ENCODE peak calls at places on chromosomes 1 and 21, in four cellular contexts. One of them, this sample, is unnamed.

GRCh38 chr1:117817629-117818028 is 111.8 kb downstream of the GDAP2 start:
- DNase-seq in right atrium auricular region: no peak
- DNase-seq in transverse colon: no peak
- DNase-seq in psoas muscle: no peak
- DNase-seq in this sample: no peak

GRCh38 chr1:32870615-32871363 is at the start of gene FNDC5:
- DNase-seq in transverse colon: no peak
- DNase-seq in psoas muscle: no peak
- DNase-seq in right atrium auricular region: no peak
- DNase-seq in this sample: peak

GRCh38 chr1:185735667-185736105 is 1.5 kb downstream of the HMCN1 start:
- DNase-seq in psoas muscle: no peak
- DNase-seq in transverse colon: no peak
- DNase-seq in right atrium auricular region: no peak
- DNase-seq in this sample: no peak

GRCh38 chr1:21590116-21590905 is 78.8 kb downstream of the RAP1GAP start:
- DNase-seq in right atrium auricular region: no peak
- DNase-seq in transverse colon: no peak
- DNase-seq in psoas muscle: no peak
- DNase-seq in this sample: no peak

GRCh38 chr1:55249646-55250398 is 34.7 kb upstream of the USP24 start:
- DNase-seq in psoas muscle: no peak
- DNase-seq in right atrium auricular region: no peak
- DNase-seq in transverse colon: no peak
- DNase-seq in this sample: no peak

GRCh38 chr1:33348194-33348593 is 27.3 kb upstream of the A3GALT2 start:
- DNase-seq in transverse colon: no peak
- DNase-seq in right atrium auricular region: peak
- DNase-seq in psoas muscle: no peak
- DNase-seq in this sample: no peak

GRCh38 chr1:2554621-2555387 is 1.4 kb upstream of the TNFRSF14 start:
- DNase-seq in transverse colon: peak
- DNase-seq in right atrium auricular region: no peak
- DNase-seq in psoas muscle: no peak
- DNase-seq in this sample: no peak

GRCh38 chr1:94001397-94002045 is 92.3 kb upstream of the GCLM start:
- DNase-seq in transverse colon: no peak
- DNase-seq in psoas muscle: no peak
- DNase-seq in right atrium auricular region: peak
- DNase-seq in this sample: no peak

GRCh38 chr1:170530972-170531757 is 801 bp upstream of the GORAB start:
- DNase-seq in psoas muscle: peak
- DNase-seq in right atrium auricular region: peak
- DNase-seq in transverse colon: peak
- DNase-seq in this sample: no peak

GRCh38 chr1:46489638-46490602 is at the start of gene DMBX1:
- DNase-seq in psoas muscle: peak
- DNase-seq in right atrium auricular region: no peak
- DNase-seq in transverse colon: peak
- DNase-seq in this sample: peak

GRCh38 chr21:17454315-17455027 is 58.4 kb upstream of the CXADR start:
- DNase-seq in right atrium auricular region: no peak
- DNase-seq in transverse colon: no peak
- DNase-seq in psoas muscle: peak
- DNase-seq in this sample: peak

GRCh38 chr1:209238356-209238755 is 345.2 kb upstream of the CAMK1G start:
- DNase-seq in right atrium auricular region: no peak
- DNase-seq in transverse colon: no peak
- DNase-seq in psoas muscle: no peak
- DNase-seq in this sample: no peak

GRCh38 chr1:22018583-22019559 is 17.4 kb downstream of the CELA3A start:
- DNase-seq in transverse colon: peak
- DNase-seq in psoas muscle: peak
- DNase-seq in right atrium auricular region: peak
- DNase-seq in this sample: no peak

GRCh38 chr1:5887436-5888290 is 104.6 kb downstream of the NPHP4 start:
- DNase-seq in transverse colon: no peak
- DNase-seq in right atrium auricular region: no peak
- DNase-seq in psoas muscle: no peak
- DNase-seq in this sample: peak

GRCh38 chr1:5889901-5890300 is 102.3 kb downstream of the NPHP4 start:
- DNase-seq in transverse colon: no peak
- DNase-seq in right atrium auricular region: no peak
- DNase-seq in psoas muscle: no peak
- DNase-seq in this sample: no peak

GRCh38 chr1:5890346-5891106 is 101.7 kb downstream of the NPHP4 start:
- DNase-seq in psoas muscle: no peak
- DNase-seq in transverse colon: no peak
- DNase-seq in right atrium auricular region: no peak
- DNase-seq in this sample: no peak

GRCh38 chr1:5889462-5889861 is 102.8 kb downstream of the NPHP4 start:
- DNase-seq in right atrium auricular region: no peak
- DNase-seq in psoas muscle: no peak
- DNase-seq in transverse colon: no peak
- DNase-seq in this sample: no peak

GRCh38 chr1:5888606-5889211 is 103.5 kb downstream of the NPHP4 start:
- DNase-seq in transverse colon: no peak
- DNase-seq in right atrium auricular region: no peak
- DNase-seq in psoas muscle: no peak
- DNase-seq in this sample: no peak
- TF ChIP-seq CTCF in transverse colon: no peak
- TF ChIP-seq CTCF in right atrium auricular region: no peak
- TF ChIP-seq CTCF in psoas muscle: no peak
- TF ChIP-seq CTCF in this sample: no peak

GRCh38 chr21:39712976-39713375 is 32.0 kb upstream of the IGSF5 start:
- DNase-seq in transverse colon: peak
- DNase-seq in psoas muscle: no peak
- DNase-seq in right atrium auricular region: no peak
- DNase-seq in this sample: no peak
- TF ChIP-seq CTCF in transverse colon: no peak
- TF ChIP-seq CTCF in psoas muscle: no peak
- TF ChIP-seq CTCF in right atrium auricular region: no peak
- TF ChIP-seq CTCF in this sample: no peak

GRCh38 chr1:12197483-12197880 is 30.7 kb downstream of the TNFRSF1B start:
- DNase-seq in transverse colon: no peak
- DNase-seq in right atrium auricular region: no peak
- DNase-seq in psoas muscle: no peak
- DNase-seq in this sample: no peak

GRCh38 chr1:12195416-12195815 is 28.6 kb downstream of the TNFRSF1B start:
- DNase-seq in psoas muscle: no peak
- DNase-seq in right atrium auricular region: no peak
- DNase-seq in transverse colon: no peak
- DNase-seq in this sample: no peak

GRCh38 chr1:12201343-12202189 is 28.3 kb upstream of the VPS13D start:
- DNase-seq in right atrium auricular region: no peak
- DNase-seq in psoas muscle: no peak
- DNase-seq in transverse colon: no peak
- DNase-seq in this sample: no peak

GRCh38 chr1:12194666-12195216 is 27.9 kb downstream of the TNFRSF1B start:
- DNase-seq in transverse colon: no peak
- DNase-seq in psoas muscle: no peak
- DNase-seq in right atrium auricular region: no peak
- DNase-seq in this sample: no peak

DNA sequence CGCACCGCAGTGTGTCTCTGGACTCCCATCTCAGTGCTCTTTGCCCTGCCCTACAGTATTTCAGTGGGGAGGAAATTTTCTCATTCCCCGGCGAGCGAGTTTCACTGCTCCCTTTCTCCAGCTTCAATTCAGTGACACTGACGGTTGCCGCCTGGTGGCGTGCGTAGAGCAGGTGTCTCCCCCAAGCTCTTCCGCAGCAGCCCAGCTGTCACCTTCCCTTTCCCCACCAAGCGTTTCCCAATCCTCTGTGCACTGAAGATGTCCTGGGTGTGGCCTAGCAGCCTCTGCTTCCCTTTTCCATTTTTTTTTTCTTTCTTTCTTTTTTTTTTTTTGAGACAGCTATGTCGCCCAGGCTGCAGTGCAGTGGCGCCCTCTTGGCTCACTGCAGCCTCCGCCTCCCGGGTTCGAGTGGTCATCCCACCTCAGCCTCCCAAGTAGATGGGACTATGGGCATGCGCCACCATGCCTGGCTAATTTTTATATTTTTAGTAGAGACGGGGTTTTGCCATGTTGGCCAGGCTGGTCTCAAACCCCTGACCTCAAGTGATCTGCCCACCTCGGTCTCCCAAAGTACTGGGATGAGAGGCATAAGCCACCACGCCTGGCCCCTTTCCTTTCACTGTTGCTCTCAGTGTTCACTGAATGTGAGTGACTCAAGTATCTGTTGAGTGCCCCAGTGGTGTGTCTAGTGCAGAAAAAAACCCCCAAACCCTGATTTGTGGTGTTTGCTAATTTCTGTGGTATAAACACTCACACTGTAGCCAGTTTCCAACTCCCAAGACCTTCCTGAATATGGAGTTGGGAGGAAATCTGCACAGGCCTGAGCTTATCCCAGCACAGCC is 30.1 kb downstream of the TNFRSF1B start:
- DNase-seq in transverse colon: peak
- DNase-seq in psoas muscle: no peak
- DNase-seq in right atrium auricular region: no peak
- DNase-seq in this sample: no peak
- TF ChIP-seq CTCF in transverse colon: no peak
- TF ChIP-seq CTCF in psoas muscle: no peak
- TF ChIP-seq CTCF in right atrium auricular region: no peak
- TF ChIP-seq CTCF in this sample: peak

DNA sequence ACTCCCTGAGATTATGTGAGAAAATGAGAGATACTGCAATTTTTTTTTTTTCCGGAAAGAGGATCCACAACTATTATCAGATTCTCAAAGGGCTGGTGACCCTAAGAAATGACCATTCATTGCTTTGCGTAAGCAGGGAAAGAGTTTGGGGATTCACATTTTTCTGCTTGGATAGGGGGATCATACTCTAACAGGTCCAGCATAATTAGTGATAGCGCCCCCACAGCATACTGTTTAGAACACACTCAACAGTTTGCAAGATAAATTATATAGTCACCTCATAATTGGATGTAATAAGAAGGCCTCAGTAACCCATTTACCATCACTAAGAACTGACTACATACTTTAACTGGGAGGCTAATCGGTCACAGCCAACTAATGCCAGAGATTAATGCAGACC is 1.9 kb downstream of the CCT3 start:
- DNase-seq in right atrium auricular region: no peak
- DNase-seq in transverse colon: no peak
- DNase-seq in psoas muscle: no peak
- DNase-seq in this sample: no peak
- TF ChIP-seq CTCF in right atrium auricular region: no peak
- TF ChIP-seq CTCF in transverse colon: no peak
- TF ChIP-seq CTCF in psoas muscle: no peak
- TF ChIP-seq CTCF in this sample: no peak

DNA sequence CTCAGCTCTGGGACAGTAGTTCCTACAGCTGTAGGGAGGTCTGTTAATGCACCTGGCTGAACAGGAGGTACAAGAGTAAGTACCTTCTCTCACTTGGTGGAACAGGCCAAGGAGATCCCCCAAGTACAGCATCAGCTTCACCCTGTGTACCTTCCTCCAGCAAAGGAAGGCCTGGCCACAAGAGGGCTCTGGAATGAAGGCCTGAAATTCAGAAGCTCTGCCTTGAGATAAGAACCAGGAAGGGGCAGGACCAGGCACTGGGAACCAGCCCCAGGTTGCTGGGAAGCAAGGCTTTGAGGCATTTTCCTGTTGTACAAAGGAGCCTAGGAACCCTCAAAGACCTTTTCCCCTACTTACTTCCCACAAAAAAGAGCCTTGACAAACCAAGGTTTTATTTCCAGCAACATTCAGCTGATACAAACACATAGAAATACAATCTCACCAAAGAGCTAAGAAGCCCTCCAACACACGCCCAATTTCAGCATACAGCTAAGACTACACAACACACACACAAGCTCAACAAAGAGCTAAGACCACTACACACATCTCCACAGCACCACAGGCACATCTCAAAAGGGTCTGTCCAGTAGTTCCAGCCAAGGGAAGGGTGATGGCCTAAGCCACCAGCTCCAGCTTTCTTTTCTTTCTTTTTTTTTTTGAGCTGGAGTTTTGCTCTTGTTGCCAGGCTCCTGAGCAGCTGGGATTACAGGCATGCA is 23.5 kb downstream of the F11R start:
- DNase-seq in right atrium auricular region: peak
- DNase-seq in transverse colon: peak
- DNase-seq in psoas muscle: peak
- DNase-seq in this sample: peak
- TF ChIP-seq CTCF in right atrium auricular region: peak
- TF ChIP-seq CTCF in transverse colon: peak
- TF ChIP-seq CTCF in psoas muscle: peak
- TF ChIP-seq CTCF in this sample: peak

DNA sequence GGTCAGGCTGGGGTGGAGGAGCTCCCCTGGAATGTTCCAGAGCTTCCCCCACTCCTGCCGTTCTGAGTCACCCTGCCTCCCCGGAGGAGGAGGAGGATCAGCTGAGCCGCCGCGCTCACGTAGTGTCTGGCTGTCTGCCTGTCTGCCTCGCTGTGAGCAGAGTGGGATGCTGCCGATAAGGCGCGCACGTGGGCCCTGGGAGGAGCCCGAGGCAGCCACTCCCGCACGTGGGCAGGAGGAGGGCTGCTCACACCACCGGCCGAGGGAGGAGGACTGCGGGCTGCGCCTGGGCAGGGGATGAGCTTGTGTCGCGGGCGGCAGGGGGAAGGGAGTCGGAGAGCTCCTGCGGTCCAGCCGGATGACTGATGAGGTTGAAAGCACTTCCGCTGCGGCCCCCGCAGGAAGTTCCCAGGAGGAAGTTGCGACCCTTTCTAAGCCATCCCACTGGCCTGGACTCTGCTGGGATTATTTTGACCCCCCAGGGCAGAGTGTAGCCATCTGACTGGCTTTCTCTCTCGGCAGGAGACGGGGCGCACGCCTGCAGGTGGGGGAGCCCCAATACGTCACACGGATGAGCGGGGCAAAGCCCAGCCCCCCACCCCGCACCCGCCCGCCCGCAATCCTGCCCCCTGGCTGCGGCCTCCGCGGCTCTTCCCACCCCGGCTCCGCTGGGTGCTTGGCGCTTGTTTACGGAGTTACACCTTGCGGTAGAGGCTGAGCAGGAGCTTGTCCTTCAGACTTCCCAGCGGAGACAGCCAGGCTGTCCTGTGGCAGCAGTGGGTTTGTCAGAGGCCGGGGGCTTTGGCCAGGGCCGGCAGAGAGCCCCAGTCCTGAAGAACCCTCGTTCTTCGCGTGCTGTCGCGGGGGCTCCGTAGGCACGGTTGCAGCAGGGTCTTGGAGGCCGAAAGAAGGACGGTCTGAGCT is 9.8 kb downstream of the PDXK start:
- DNase-seq in psoas muscle: peak
- DNase-seq in transverse colon: peak
- DNase-seq in right atrium auricular region: peak
- DNase-seq in this sample: peak
- TF ChIP-seq CTCF in psoas muscle: peak
- TF ChIP-seq CTCF in transverse colon: peak
- TF ChIP-seq CTCF in right atrium auricular region: no peak
- TF ChIP-seq CTCF in this sample: peak

This sample was measured in endothelial cell.